ENCODE peak calls at places on chromosomes 5 and 9, in ten cellular contexts. V is CD8-positive, alpha-beta memory T cell; H is hepatocyte; T is neural progenitor cell; S is naive thymus-derived CD4-positive, alpha-beta T cell; B is dorsolateral prefrontal cortex; W is esophagus muscularis mucosa; M is aorta; D is fibroblast of lung; G is A549. F is an unnamed sample.

GRCh38 chr9:2638871-2639673 is 17.5 kb downstream of the VLDLR start:
- DNase-seq in V (no peak), G (no peak), W (no peak), D (no peak), M (no peak), S (no peak), B (no peak), T (no peak), H (no peak), F (no peak)

GRCh38 chr5:147610798-147611197 is 100.9 kb upstream of the DPYSL3 start:
- DNase-seq in W (no peak), M (no peak), V (no peak), H (no peak), D (no peak), G (no peak), T (no peak), S (no peak), B (no peak), F (no peak)

GRCh38 chr9:91001146-91001611 is 199.6 kb downstream of the SYK start:
- DNase-seq in D (peak), S (no peak), B (no peak), M (no peak), V (no peak), H (no peak), G (peak), T (no peak), W (no peak), F (no peak)

GRCh38 chr9:137030528-137030927 is 1.4 kb downstream of the FUT7 start:
- DNase-seq in D (no peak), H (no peak), M (no peak), T (no peak), G (no peak), W (no peak), S (no peak), B (no peak), V (peak), F (no peak)

GRCh38 chr9:125142560-125143376 is 560 bp downstream of the SCAI start:
- DNase-seq in G (no peak), W (no peak), M (no peak), V (no peak), H (peak), D (no peak), S (no peak), T (peak), B (no peak), F (no peak)

GRCh38 chr5:172881691-172882370 is 47.8 kb downstream of the ERGIC1 start:
- DNase-seq in W (no peak), V (no peak), B (no peak), G (no peak), D (peak), T (no peak), M (no peak), H (no peak), S (no peak), F (no peak)

GRCh38 chr5:141050622-141051525 is at the start of gene PCDHB1:
- DNase-seq in H (peak), B (no peak), M (no peak), T (peak), D (no peak), V (no peak), S (no peak), W (no peak), G (no peak), F (no peak)

GRCh38 chr5:52709171-52709925 is 78.4 kb upstream of the ITGA1 start:
- DNase-seq in H (no peak), T (no peak), S (no peak), V (no peak), W (no peak), D (no peak), M (no peak), B (no peak), G (no peak), F (no peak)

GRCh38 chr9:128340691-128341434 is 536 bp downstream of the SLC27A4 start:
- DNase-seq in W (no peak), M (no peak), H (peak), T (peak), D (peak), B (peak), V (no peak), S (no peak), G (no peak), F (no peak)

GRCh38 chr5:39255406-39255805 is 36.0 kb upstream of the FYB1 start:
- DNase-seq in H (no peak), V (no peak), T (no peak), W (no peak), S (no peak), M (no peak), D (no peak), G (no peak), B (no peak), F (no peak)

GRCh38 chr5:2836133-2836532 is 84.7 kb upstream of the IRX2 start:
- DNase-seq in S (no peak), T (no peak), H (no peak), G (no peak), W (no peak), D (no peak), V (no peak), B (no peak), M (no peak), F (no peak)

DNA sequence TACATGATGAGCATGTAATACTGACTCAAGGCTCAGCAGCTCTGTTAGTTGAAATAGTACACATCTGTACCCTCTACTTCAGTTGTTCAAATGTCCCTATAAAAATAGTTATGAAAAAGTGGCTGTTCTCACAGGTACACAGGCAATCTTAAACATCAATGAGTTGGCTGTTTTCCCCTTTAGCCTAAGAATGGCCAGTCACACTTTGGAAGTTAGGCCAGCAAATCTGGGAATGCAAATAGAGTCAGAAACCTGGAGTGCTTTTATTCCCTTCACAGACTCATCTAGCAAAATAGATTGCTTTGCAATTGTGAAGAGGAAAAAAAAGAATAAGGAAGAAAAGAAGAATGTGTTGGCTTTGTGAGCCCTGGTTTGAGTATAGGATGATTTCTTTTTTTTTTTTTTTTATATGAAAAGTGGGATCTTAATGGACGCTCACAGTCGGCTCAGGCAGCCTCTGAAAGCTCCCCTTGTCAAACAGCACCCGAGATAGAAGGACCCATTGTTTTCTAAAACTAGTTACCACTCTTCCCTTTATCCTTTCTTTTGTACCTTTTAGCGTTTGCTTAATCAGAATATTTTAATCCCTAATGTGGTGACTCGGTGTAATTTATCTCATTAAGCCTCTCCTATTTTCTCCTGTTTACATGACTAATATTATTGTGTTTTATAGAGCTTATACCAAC is 27.9 kb upstream of the TLE1 start:
- DNase-seq in H (no peak), S (no peak), D (no peak), T (peak), V (no peak), G (no peak), M (no peak), B (no peak), W (no peak), F (no peak)
- H3K27ac ChIP-seq in H (peak), S (no peak), D (no peak), T (peak), V (no peak), G (no peak), M (no peak), B (no peak), W (no peak), F (no peak)

GRCh38 chr5:130034872-130035271 is 130.6 kb downstream of the CHSY3 start:
- DNase-seq in G (no peak), T (no peak), W (no peak), B (no peak), D (peak), H (no peak), M (no peak), V (no peak), S (no peak), F (no peak)
- H3K27ac ChIP-seq in G (no peak), T (no peak), W (no peak), B (peak), D (no peak), H (no peak), M (no peak), V (no peak), S (no peak), F (no peak)

GRCh38 chr5:125575561-125576504 is 829.4 kb upstream of the ZNF608 start:
- DNase-seq in G (no peak), S (no peak), V (no peak), M (no peak), H (peak), T (peak), W (no peak), D (peak), B (peak), F (no peak)
- H3K27ac ChIP-seq in G (no peak), S (no peak), V (no peak), M (no peak), H (no peak), T (no peak), W (peak), D (no peak), B (peak), F (no peak)

DNA sequence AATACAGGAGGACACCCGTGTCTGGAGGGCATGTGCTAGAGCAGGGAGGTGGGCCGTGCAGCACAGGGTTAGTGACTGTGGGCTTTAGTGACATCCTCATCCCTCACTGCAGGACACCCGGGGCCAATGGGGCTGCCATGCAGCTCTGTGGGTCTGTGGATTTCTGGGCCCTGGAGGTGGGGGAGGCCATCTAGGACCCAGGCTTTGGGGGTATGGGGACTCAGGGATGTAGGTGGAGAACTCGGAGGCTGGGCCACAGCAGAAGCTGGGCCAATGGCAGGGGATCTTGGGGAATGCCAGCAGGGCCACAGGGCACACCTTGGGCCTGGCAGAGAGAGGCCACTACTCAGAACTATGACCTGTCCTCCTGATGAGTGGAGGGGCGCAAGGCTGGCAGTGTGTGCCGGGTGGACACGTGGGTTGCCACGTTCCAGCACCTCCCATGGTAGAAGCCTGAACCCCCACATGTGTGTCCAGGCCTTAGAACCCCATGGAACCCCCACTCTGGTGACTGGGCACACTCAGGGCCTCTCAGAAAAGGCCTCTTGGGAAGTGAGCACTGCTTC is 23.2 kb downstream of the ZDHHC11B start:
- DNase-seq in H (peak), M (peak), V (no peak), D (no peak), W (no peak), T (no peak), G (no peak), B (no peak), S (no peak), F (peak)
- H3K27ac ChIP-seq in H (no peak), M (no peak), V (no peak), D (no peak), W (no peak), T (no peak), G (no peak), B (no peak), S (no peak), F (no peak)

GRCh38 chr5:7904170-7904569 is 35.2 kb downstream of the MTRR start:
- DNase-seq in S (no peak), G (peak), T (no peak), D (peak), M (no peak), B (no peak), H (no peak), W (no peak), V (no peak), F (no peak)
- H3K27ac ChIP-seq in S (no peak), G (no peak), T (no peak), D (no peak), M (no peak), B (no peak), H (no peak), W (no peak), V (no peak), F (no peak)

DNA sequence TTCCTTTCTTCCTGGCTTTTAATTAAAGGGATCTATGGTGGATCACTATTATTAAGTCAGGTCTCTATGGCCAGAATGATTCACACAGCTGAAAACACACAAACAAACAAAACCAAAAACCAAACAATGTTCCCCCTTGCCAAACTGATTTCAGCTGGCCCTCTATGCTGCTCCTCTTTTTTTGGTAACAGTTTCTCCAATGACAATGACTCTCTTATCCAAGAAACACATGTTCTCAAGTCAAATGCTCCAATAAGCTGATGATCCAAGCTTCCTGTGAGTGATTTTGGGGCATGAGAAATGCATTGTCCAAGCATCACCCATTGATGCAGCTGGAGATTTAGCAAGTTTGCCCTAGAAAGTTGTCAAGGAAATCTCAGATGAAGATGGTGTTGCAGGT is 193.4 kb upstream of the TUT7 start:
- DNase-seq in D (no peak), S (no peak), B (no peak), T (no peak), M (no peak), V (no peak), W (no peak), H (no peak), G (no peak), F (no peak)
- H3K27ac ChIP-seq in D (no peak), S (no peak), B (no peak), T (no peak), M (no peak), V (no peak), W (no peak), H (no peak), G (no peak), F (no peak)

DNA sequence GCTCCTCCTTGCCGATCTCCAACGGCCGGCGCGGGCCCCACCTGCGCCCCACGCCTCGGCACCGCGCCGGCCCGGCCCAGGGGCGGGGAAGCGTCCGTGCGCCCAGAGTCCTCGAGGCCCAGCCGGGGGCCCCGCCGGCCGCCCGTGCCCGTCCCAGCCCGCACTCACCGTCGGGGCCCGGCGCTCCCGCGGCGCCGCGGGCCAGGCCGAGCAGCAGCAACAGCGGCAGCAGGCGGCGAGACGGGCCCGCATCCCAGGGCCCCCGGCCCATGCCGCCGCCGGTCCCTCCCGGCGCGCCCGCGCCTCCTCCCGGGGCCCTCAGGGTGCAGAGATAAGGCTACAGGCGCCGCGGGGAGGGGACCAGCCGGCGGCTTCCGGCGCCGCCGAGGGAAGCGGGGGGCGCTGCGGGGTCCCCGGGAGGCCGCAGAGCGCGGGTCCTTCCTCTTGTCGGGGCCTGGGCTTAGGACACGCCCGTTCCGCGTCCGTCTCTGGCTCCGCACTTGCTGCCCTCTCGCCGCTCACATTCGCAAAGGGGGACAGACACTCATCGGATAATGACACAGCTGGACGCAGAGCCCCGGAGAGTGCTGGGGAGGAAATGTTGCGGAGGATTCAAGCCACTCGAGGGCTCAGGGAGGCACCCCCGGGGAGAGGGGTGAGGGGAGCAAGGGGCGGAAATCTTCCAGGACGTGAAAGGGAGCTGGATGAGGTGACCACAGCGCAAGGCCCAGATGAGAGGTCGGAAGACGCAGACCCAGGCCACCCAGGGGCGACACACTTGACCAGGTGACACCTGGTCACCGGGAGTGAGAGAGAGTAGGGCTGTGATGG is at the start of gene SUSD1:
- DNase-seq in S (peak), G (peak), W (no peak), H (peak), T (peak), M (peak), B (no peak), D (peak), V (peak), F (no peak)
- H3K27ac ChIP-seq in S (peak), G (peak), W (no peak), H (peak), T (no peak), M (no peak), B (no peak), D (peak), V (peak), F (peak)

GRCh38 chr5:109759304-109759703 is 69.6 kb downstream of the MAN2A1 start:
- DNase-seq in W (no peak), H (no peak), M (no peak), S (no peak), T (no peak), B (no peak), D (peak), V (no peak), G (no peak), F (no peak)
- H3K27ac ChIP-seq in W (no peak), H (peak), M (no peak), S (no peak), T (no peak), B (no peak), D (peak), V (no peak), G (no peak), F (no peak)

DNA sequence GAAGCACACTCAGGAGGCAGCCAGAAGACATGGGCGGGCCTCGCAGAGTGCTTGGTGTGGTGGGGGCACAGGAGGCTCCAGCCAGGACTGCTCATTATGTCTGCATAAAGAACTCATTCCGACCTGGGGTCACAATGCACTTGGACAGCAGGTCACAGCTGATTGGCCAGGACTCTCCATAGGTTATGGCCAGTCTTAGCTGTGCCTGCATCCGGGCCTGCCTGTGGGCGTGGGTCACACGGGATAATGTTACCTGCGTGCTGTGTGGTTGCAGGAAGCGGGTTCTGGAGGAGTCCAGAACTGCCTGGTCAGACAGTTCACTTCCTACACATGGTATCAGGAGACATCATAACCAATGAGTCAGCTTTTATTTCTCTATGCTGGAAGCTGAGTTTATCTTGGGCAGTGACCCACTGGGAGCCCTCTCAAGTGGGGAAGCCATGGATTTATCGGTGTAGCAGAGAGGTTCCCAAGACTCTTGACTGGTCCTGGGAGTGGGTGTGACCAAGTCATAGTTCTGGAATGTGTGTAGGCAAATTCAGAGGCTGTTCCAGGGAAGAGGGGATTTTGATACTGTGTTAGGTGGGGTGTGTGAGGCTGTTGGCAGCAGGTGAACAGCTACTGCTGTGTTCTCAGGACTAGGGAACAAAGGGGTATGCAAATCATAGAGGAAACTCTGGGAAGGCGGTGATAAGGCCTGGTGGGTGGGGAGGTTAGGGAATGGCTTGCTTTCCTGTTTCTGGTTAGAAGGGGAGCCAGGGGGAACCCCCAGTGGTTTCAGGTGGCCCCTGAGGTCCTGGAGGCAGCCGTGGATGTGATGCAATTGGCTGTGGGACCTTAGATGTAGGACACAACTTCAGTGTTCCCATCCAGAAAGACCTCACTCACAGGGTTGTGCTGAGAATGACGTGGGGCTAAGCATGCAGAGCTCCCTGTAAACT is 51.3 kb downstream of the ARHGEF37 start:
- DNase-seq in T (no peak), G (peak), H (peak), D (peak), W (no peak), V (no peak), S (no peak), M (no peak), B (no peak), F (no peak)
- H3K27ac ChIP-seq in T (no peak), G (no peak), H (peak), D (no peak), W (no peak), V (peak), S (no peak), M (no peak), B (no peak), F (peak)